ENCODE peak calls at places on chromosome 15, in six cellular contexts. A, N, E, B, K and C are unnamed samples.

GRCh38 chr15:53414167-53414566 is 345.3 kb downstream of the WDR72 start:
- DNase-seq in A (no peak), N (no peak), E (no peak), B (no peak), K (no peak), C (no peak)

GRCh38 chr15:58293622-58294550 is 137.9 kb upstream of the LIPC start:
- DNase-seq in A (no peak), N (no peak), E (no peak), B (no peak), K (no peak), C (no peak)

GRCh38 chr15:89383635-89384604 is 49.3 kb upstream of the POLG start:
- DNase-seq in A (peak; percentile 27), N (peak; percentile 21), E (no peak), B (no peak), K (no peak), C (no peak)

GRCh38 chr15:34354286-34354685 is 11.2 kb downstream of the NUTM1 start:
- DNase-seq in A (no peak), N (no peak), E (no peak), B (no peak), K (no peak), C (no peak)

GRCh38 chr15:66027268-66027806 is 158.0 kb downstream of the RAB11A start:
- DNase-seq in A (peak; percentile 53), N (no peak), E (no peak), B (no peak), K (no peak), C (no peak)

GRCh38 chr15:57554063-57554820 is 37.5 kb upstream of the MYZAP start:
- DNase-seq in A (peak; percentile 62), N (no peak), E (no peak), B (no peak), K (no peak), C (no peak)

GRCh38 chr15:86021281-86022264 is 58.1 kb upstream of the AGBL1 start:
- DNase-seq in A (peak; percentile 68), N (no peak), E (no peak), B (no peak), K (no peak), C (no peak)

GRCh38 chr15:64163662-64164362 is 990 bp upstream of the PPIB start:
- DNase-seq in A (peak; percentile 17), N (no peak), E (no peak), B (no peak), K (peak; percentile 52), C (no peak)

GRCh38 chr15:96293446-96293845 is 37.1 kb upstream of the NR2F2 start:
- DNase-seq in A (peak; percentile 69), N (no peak), E (no peak), B (no peak), K (no peak), C (no peak)

GRCh38 chr15:42704492-42704926 is 32.4 kb downstream of the CDAN1 start:
- DNase-seq in A (peak; percentile 53), N (peak; percentile 22), E (peak; percentile 72), B (peak; percentile 69), K (peak; percentile 68), C (peak; percentile 23)

GRCh38 chr15:39270221-39270835 is 310.6 kb upstream of the THBS1 start:
- DNase-seq in A (no peak), N (no peak), E (no peak), B (no peak), K (no peak), C (no peak)

GRCh38 chr15:57026016-57026602 is 107.7 kb downstream of the TCF12 start:
- DNase-seq in A (no peak), N (no peak), E (no peak), B (no peak), K (no peak), C (no peak)

GRCh38 chr15:31488437-31489204 is 162.0 kb downstream of the KLF13 start:
- DNase-seq in A (peak; percentile 84), N (peak; percentile 78), E (peak; percentile 83), B (peak; percentile 81), K (peak; percentile 58), C (peak; percentile 81)

GRCh38 chr15:80568298-80568697 is 126.8 kb upstream of the ABHD17C start:
- DNase-seq in A (peak; percentile 83), N (no peak), E (no peak), B (no peak), K (no peak), C (no peak)

GRCh38 chr15:77419050-77419835 is 661 bp downstream of the PEAK1 start:
- DNase-seq in A (peak; percentile 72), N (no peak), E (peak; percentile 66), B (no peak), K (peak; percentile 22), C (no peak)

GRCh38 chr15:67296188-67296587 is 41.6 kb downstream of the IQCH start:
- DNase-seq in A (no peak), N (no peak), E (no peak), B (peak; percentile 4), K (no peak), C (no peak)

GRCh38 chr15:27538325-27538724 is 560.8 kb downstream of the OCA2 start:
- DNase-seq in A (no peak), N (no peak), E (no peak), B (no peak), K (no peak), C (no peak)

GRCh38 chr15:93865610-93866009 is 365.8 kb upstream of the MCTP2 start:
- DNase-seq in A (no peak), N (no peak), E (no peak), B (no peak), K (no peak), C (no peak)

GRCh38 chr15:31235298-31236183 is 91.1 kb upstream of the KLF13 start:
- DNase-seq in A (peak; percentile 49), N (no peak), E (no peak), B (no peak), K (no peak), C (no peak)

GRCh38 chr15:44738340-44738984 is 2.1 kb downstream of the TRIM69 start:
- DNase-seq in A (peak; percentile 38), N (no peak), E (peak; percentile 36), B (peak; percentile 67), K (no peak), C (peak; percentile 39)

GRCh38 chr15:67144609-67145306 is 79.4 kb downstream of the SMAD3 start:
- DNase-seq in A (peak; percentile 98), N (no peak), E (no peak), B (no peak), K (no peak), C (peak; percentile 85)

GRCh38 chr15:65641723-65642475 is 20.2 kb downstream of the SLC24A1 start:
- DNase-seq in A (no peak), N (no peak), E (no peak), B (no peak), K (no peak), C (no peak)

GRCh38 chr15:38554354-38554753 is 10.3 kb downstream of the RASGRP1 start:
- DNase-seq in A (peak; percentile 71), N (no peak), E (peak; percentile 34), B (peak; percentile 6), K (no peak), C (peak; percentile 32)

GRCh38 chr15:83571820-83572707 is 81.9 kb upstream of the ADAMTSL3 start:
- DNase-seq in A (peak; percentile 6), N (peak; percentile 7), E (peak; percentile 22), B (no peak), K (no peak), C (no peak)

GRCh38 chr15:73564255-73564654 is 68.9 kb downstream of the NPTN start:
- DNase-seq in A (peak; percentile 70), N (peak; percentile 52), E (no peak), B (no peak), K (no peak), C (no peak)

GRCh38 chr15:85494035-85494793 is 113.8 kb downstream of the AKAP13 start:
- DNase-seq in A (peak; percentile 93), N (peak; percentile 72), E (no peak), B (peak; percentile 22), K (no peak), C (no peak)

DNA sequence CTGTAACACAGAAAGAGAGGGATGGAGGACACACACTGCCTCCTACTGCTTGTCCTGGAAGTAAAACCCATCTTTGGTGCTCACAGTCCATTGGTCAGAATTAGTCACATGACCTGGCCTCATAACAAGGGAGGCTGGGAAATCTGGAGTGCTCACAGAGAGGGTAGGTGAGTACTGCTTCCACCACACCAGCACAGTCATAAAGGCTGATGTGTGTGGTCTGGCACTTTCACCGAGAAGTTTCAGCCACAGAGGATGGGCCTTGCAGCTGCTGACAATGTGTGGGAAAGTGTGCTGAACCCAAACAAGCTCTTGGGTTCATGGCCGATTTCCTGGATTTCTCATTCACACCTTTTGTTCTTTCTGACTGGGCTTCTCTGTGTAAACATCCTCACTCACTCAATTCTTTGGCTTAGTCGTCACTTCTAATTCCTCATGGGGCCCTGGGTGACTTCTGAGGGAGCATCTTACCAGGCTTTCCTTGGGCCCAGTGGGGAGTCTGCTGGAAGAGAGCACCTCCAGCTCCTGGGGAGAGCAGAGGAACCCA is 100.7 kb downstream of the ASB7 start:
- DNase-seq in A (peak; percentile 93), N (no peak), E (peak; percentile 76), B (no peak), K (no peak), C (peak; percentile 56)
- TF ChIP-seq CTCF in A (no peak), N (no peak), E (no peak), B (no peak), K (no peak), C (no peak)

DNA sequence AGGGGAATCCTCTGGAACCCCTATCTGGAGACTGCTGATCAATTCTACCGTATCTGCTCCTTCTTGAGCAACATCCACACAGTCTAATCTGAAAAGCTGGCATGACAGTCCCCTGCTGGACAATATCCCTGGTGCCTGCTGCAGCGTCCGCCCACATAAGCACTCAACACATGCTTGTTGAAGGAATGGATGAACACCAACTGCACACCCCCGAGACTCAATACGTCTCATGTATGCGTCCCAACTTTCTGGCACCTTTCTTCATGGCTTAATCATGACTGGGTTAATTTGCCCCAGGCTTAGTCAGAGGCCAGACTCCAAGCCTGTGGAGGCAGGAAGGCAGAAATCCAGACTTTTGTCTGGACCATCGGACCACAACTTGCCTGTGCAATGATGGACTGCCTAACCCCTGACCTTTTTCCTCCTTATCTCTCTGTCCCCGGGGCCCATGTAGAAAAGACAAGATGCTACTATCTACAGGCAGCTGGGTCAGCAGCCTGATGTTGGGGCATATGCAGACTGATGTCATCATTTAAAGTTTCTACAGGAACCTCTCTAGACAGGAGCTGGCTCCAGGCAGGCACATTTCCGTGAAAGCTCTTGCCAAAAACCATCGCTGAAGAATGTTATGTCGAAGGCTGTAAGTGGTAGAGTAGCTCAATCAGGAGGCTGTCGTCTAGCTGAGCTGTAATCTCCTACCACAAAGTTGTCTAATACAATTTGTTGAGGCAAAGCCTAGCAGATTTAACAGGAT is 114.1 kb upstream of the TPM1 start:
- DNase-seq in A (peak; percentile 100), N (peak; percentile 47), E (no peak), B (no peak), K (no peak), C (peak; percentile 64)
- TF ChIP-seq CTCF in A (peak; percentile 20), N (peak; percentile 40), E (no peak), B (no peak), K (peak; percentile 27), C (peak; percentile 42)

DNA sequence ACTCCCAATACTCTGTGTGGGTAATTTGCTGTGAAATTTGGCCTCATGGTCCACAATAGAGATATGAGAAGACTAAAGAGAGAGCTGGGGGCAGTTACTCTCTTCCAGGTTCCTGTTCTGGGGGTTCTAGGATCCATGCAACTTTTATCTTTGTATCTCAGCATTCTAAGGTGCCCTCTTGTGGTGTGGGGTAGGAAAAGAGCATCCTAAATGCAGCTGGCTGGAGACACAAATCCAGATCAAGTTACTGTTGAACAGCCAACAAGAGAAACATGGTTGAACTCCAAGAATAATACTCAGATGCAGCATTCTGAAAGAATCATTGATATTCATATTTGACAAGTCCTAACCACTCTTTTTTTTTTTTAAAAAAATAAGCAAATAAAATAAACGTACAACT is 238.2 kb downstream of the GREM1 start:
- DNase-seq in A (peak; percentile 90), N (peak; percentile 57), E (peak; percentile 29), B (peak; percentile 42), K (no peak), C (peak; percentile 81)
- TF ChIP-seq CTCF in A (peak; percentile 78), N (peak; percentile 67), E (peak; percentile 47), B (peak; percentile 62), K (peak; percentile 49), C (peak; percentile 79)

GRCh38 chr15:99983894-99984293 is 250.7 kb upstream of the LYSMD4 start:
- DNase-seq in A (no peak), N (no peak), E (no peak), B (no peak), K (no peak), C (no peak)
- TF ChIP-seq CTCF in A (no peak), N (no peak), E (no peak), B (no peak), K (no peak), C (no peak)